ENCODE peak calls at places on chromosomes 3 and 15, in five cellular contexts. O is IMR-90; X is CD8-positive, alpha-beta memory T cell; D is DND-41; V is tibial nerve. Y is an unnamed sample.

GRCh38 chr3:51338632-51339031 is 46.5 kb upstream of the MANF start:
- DNase-seq in V (no peak), X (no peak), D (no peak), O (no peak), Y (no peak)

GRCh38 chr15:69813881-69814280 is 283.8 kb downstream of the TLE3 start:
- DNase-seq in D (no peak), V (no peak), X (no peak), O (no peak), Y (no peak)

GRCh38 chr3:128348075-128348474 is 118.6 kb downstream of the DNAJB8 start:
- DNase-seq in V (no peak), O (no peak), X (no peak), D (no peak), Y (no peak)

GRCh38 chr3:129398803-129399144 is 29.7 kb downstream of the EFCAB12 start:
- DNase-seq in X (no peak), D (peak; percentile 24), V (no peak), O (peak; percentile 29), Y (peak; percentile 46)

GRCh38 chr3:143480306-143480852 is 360.8 kb downstream of the CHST2 start:
- DNase-seq in D (no peak), V (no peak), O (peak; percentile 35), X (no peak), Y (no peak)

GRCh38 chr3:121649645-121650044 is 11.1 kb downstream of the HCLS1 start:
- DNase-seq in D (no peak), V (no peak), X (no peak), O (peak; percentile 22), Y (no peak)

GRCh38 chr3:100042144-100042543 is 72.2 kb downstream of the FILIP1L start:
- DNase-seq in O (peak; percentile 93), D (no peak), V (no peak), X (no peak), Y (no peak)

GRCh38 chr3:123883656-123884257 is 375 bp downstream of the MYLK start:
- DNase-seq in X (no peak), D (no peak), V (no peak), O (no peak), Y (peak; percentile 63)

GRCh38 chr15:95025924-95026728 is 794.8 kb downstream of the MCTP2 start:
- DNase-seq in X (no peak), O (peak; percentile 61), V (peak; percentile 59), D (peak; percentile 26), Y (no peak)

GRCh38 chr3:8261018-8261417 is 240.6 kb upstream of the LMCD1 start:
- DNase-seq in O (no peak), X (no peak), D (no peak), V (no peak), Y (no peak)

GRCh38 chr3:194548346-194549321 is 61.8 kb upstream of the ATP13A3 start:
- DNase-seq in O (peak; percentile 89), X (no peak), V (no peak), D (no peak), Y (no peak)

GRCh38 chr15:50576156-50576555 is 29.7 kb upstream of the USP50 start:
- DNase-seq in O (no peak), V (no peak), D (no peak), X (no peak), Y (no peak)

GRCh38 chr3:12120374-12121140 is 38.2 kb downstream of the TIMP4 start:
- DNase-seq in V (no peak), D (peak; percentile 80), X (no peak), O (no peak), Y (no peak)

GRCh38 chr15:58590236-58590635 is 158.4 kb downstream of the LIPC start:
- DNase-seq in D (no peak), X (no peak), O (no peak), V (no peak), Y (no peak)

GRCh38 chr3:133881492-133881891 is 14.2 kb downstream of the RAB6B start:
- DNase-seq in O (no peak), D (no peak), X (no peak), V (no peak), Y (no peak)

GRCh38 chr3:138862531-138862923 is 27.8 kb upstream of the PIK3CB start:
- DNase-seq in O (no peak), D (no peak), X (no peak), V (no peak), Y (peak; percentile 77)

GRCh38 chr3:11024181-11024580 is 31.6 kb downstream of the SLC6A1 start:
- DNase-seq in X (no peak), V (no peak), D (no peak), O (no peak), Y (no peak)

GRCh38 chr15:29812384-29812694 is 9.9 kb downstream of the TJP1 start:
- DNase-seq in X (no peak), O (peak; percentile 69), V (no peak), D (no peak), Y (no peak)

GRCh38 chr15:92869977-92870644 is 30.0 kb upstream of the CHD2 start:
- DNase-seq in O (peak; percentile 37), V (no peak), X (no peak), D (no peak), Y (no peak)

GRCh38 chr3:36714343-36714742 is 50.0 kb downstream of the DCLK3 start:
- DNase-seq in D (no peak), V (no peak), X (no peak), O (no peak), Y (no peak)

GRCh38 chr3:104323226-104323625 is 1043.5 kb upstream of the ALCAM start:
- DNase-seq in X (no peak), V (no peak), D (peak; percentile 13), O (no peak), Y (no peak)
- H3K9me3 ChIP-seq in X (no peaks in the 10 kb centered on the region), V (peaks cover 28% of the 10 kb centered on the region), D (no peaks in the 10 kb centered on the region), O (no peaks in the 10 kb centered on the region), Y (no peaks in the 10 kb centered on the region)

GRCh38 chr3:73603771-73604171 is 21.0 kb downstream of the PDZRN3 start:
- DNase-seq in O (peak; percentile 85), D (no peak), V (no peak), X (no peak), Y (no peak)
- H3K4me1 ChIP-seq in O (peaks cover 16% of the 10 kb centered on the region), D (no peaks in the 10 kb centered on the region), V (peaks cover 98% of the 10 kb centered on the region), X (no peaks in the 10 kb centered on the region), Y (peaks cover 47% of the 10 kb centered on the region)

GRCh38 chr3:188948658-188949400 is 222.9 kb upstream of the TPRG1 start:
- DNase-seq in D (no peak), V (no peak), O (peak; percentile 96), X (no peak), Y (peak; percentile 11)
- H3K4me3 ChIP-seq in D (no peak overlapping the region), V (peak overlapping the region; percentile 52), O (no peak overlapping the region), X (no peak overlapping the region), Y (no peak overlapping the region)

GRCh38 chr15:23514492-23514891 is 51.0 kb upstream of the MKRN3 start:
- DNase-seq in X (no peak), V (no peak), O (no peak), D (peak; percentile 6), Y (no peak)
- H3K9me3 ChIP-seq in X (no peaks in the 10 kb centered on the region), V (no peaks in the 10 kb centered on the region), O (peaks cover 4% of the 10 kb centered on the region), D (peaks cover 4% of the 10 kb centered on the region), Y (no peaks in the 10 kb centered on the region)

GRCh38 chr3:61628636-61629035 is 67.3 kb downstream of the PTPRG start:
- DNase-seq in D (no peak), O (no peak), V (no peak), X (no peak), Y (no peak)

GRCh38 chr3:61626484-61626883 is 65.1 kb downstream of the PTPRG start:
- DNase-seq in D (no peak), X (no peak), V (no peak), O (no peak), Y (no peak)

GRCh38 chr3:61627768-61628185 is 66.4 kb downstream of the PTPRG start:
- DNase-seq in O (peak; percentile 93), X (no peak), V (no peak), D (no peak), Y (peak; percentile 93)

GRCh38 chr3:61625429-61625828 is 64.1 kb downstream of the PTPRG start:
- DNase-seq in X (no peak), O (no peak), V (no peak), D (no peak), Y (no peak)

GRCh38 chr3:61624300-61624699 is 62.9 kb downstream of the PTPRG start:
- DNase-seq in X (no peak), D (no peak), O (no peak), V (no peak), Y (no peak)
- H3K4me1 ChIP-seq in X (no peaks in the 10 kb centered on the region), D (no peaks in the 10 kb centered on the region), O (peaks cover 7% of the 10 kb centered on the region), V (peaks cover 29% of the 10 kb centered on the region), Y (peaks cover 22% of the 10 kb centered on the region)

DNA sequence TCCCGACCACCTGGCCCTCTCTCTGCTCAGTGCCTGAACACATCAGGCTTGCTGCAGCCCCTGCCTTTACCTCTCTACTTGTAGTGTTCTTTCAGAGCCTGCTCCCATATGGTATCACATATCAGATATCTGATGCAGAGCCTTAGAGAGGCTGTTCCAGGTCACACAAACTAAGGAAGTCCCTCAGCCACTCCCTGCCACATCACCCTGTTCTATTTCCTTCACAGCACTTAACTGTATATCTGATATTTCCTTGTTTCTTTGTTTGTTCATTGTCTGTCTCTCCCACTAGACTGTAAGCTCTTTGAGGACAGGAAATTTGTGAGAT is 976 bp upstream of the ALDH1L1 start:
- DNase-seq in V (no peak), D (no peak), X (no peak), O (no peak), Y (no peak)
- H3K4me3 ChIP-seq in V (peak overlapping the region; percentile 55), D (no peak overlapping the region), X (no peak overlapping the region), O (no peak overlapping the region), Y (no peak overlapping the region)

GRCh38 chr15:22263738-22264137 is 183.4 kb downstream of the OR4M2 start:
- DNase-seq in O (no peak), V (no peak), D (no peak), X (no peak), Y (no peak)
- H3K9me3 ChIP-seq in O (peaks cover 23% of the 10 kb centered on the region), V (no peaks in the 10 kb centered on the region), D (no peaks in the 10 kb centered on the region), X (no peaks in the 10 kb centered on the region), Y (peaks cover 44% of the 10 kb centered on the region)

GRCh38 chr15:52784799-52785671 is 5.1 kb downstream of the ONECUT1 start:
- DNase-seq in X (no peak), V (no peak), O (no peak), D (no peak), Y (no peak)

GRCh38 chr15:52782514-52782913 is 7.6 kb downstream of the ONECUT1 start:
- DNase-seq in O (no peak), X (no peak), D (no peak), V (no peak), Y (no peak)

GRCh38 chr15:52783929-52784798 is 6.0 kb downstream of the ONECUT1 start:
- DNase-seq in X (peak; percentile 47), V (no peak), O (no peak), D (no peak), Y (peak; percentile 22)

GRCh38 chr15:52785672-52786406 is 4.3 kb downstream of the ONECUT1 start:
- DNase-seq in X (no peak), O (no peak), D (no peak), V (no peak), Y (no peak)

GRCh38 chr15:52783191-52783829 is 6.8 kb downstream of the ONECUT1 start:
- DNase-seq in D (no peak), X (no peak), O (no peak), V (no peak), Y (no peak)
- H3K4me1 ChIP-seq in D (no peaks in the 10 kb centered on the region), X (peaks cover 7% of the 10 kb centered on the region), O (no peaks in the 10 kb centered on the region), V (peaks cover 67% of the 10 kb centered on the region), Y (no peaks in the 10 kb centered on the region)

GRCh38 chr3:41224120-41224806 is 25.0 kb downstream of the CTNNB1 start:
- DNase-seq in O (peak; percentile 88), V (no peak), D (no peak), X (no peak), Y (no peak)
- H3K4me3 ChIP-seq in O (no peak overlapping the region), V (no peak overlapping the region), D (no peak overlapping the region), X (no peak overlapping the region), Y (no peak overlapping the region)